ENCODE peak calls at places on chromosomes 12 and 14, in seven cellular contexts. S is RWPE1, M is IMR-90, K is uterus, U is adrenal gland, Y is GM10248, Z is cardiac fibroblast. O is an unnamed sample.

GRCh38 chr12:94262228-94263010 is 114.0 kb downstream of the PLXNC1 start:
- DNase-seq in S (peak; percentile 76), M (peak; percentile 96), K (peak; percentile 91), U (peak; percentile 94), Y (peak; percentile 76), Z (peak; percentile 93), O (no peak)

GRCh38 chr12:12333980-12334709 is 15.9 kb downstream of the MANSC1 start:
- DNase-seq in S (no peak), M (peak; percentile 46), K (peak; percentile 56), U (peak; percentile 40), Y (peak; percentile 80), Z (peak; percentile 57), O (peak; percentile 63)

GRCh38 chr12:24083787-24084186 is 134.3 kb upstream of the SOX5 start:
- DNase-seq in S (no peak), M (no peak), K (no peak), U (no peak), Y (no peak), Z (no peak), O (no peak)

GRCh38 chr14:99164712-99165111 is 107.3 kb downstream of the BCL11B start:
- DNase-seq in S (no peak), M (no peak), K (no peak), U (no peak), Y (no peak), Z (no peak), O (no peak)

GRCh38 chr14:29463727-29464370 is 463.8 kb downstream of the PRKD1 start:
- DNase-seq in S (peak; percentile 5), M (no peak), K (no peak), U (no peak), Y (no peak), Z (peak; percentile 57), O (no peak)

GRCh38 chr12:27865421-27865820 is 85.4 kb upstream of the MANSC4 start:
- DNase-seq in S (no peak), M (peak; percentile 52), K (no peak), U (no peak), Y (no peak), Z (peak; percentile 93), O (no peak)

GRCh38 chr12:65725376-65725775 is 98.9 kb upstream of the HMGA2 start:
- DNase-seq in S (peak; percentile 16), M (peak; percentile 46), K (no peak), U (no peak), Y (no peak), Z (peak; percentile 45), O (no peak)

GRCh38 chr12:96208346-96208745 is 14.2 kb downstream of the ELK3 start:
- DNase-seq in S (peak; percentile 64), M (peak; percentile 86), K (no peak), U (no peak), Y (no peak), Z (peak; percentile 85), O (no peak)

GRCh38 chr12:65740506-65740872 is 83.8 kb upstream of the HMGA2 start:
- DNase-seq in S (no peak), M (no peak), K (no peak), U (no peak), Y (no peak), Z (no peak), O (no peak)

GRCh38 chr14:55104051-55104954 is 24.7 kb upstream of the LGALS3 start:
- DNase-seq in S (no peak), M (no peak), K (no peak), U (no peak), Y (no peak), Z (no peak), O (no peak)

GRCh38 chr14:104601786-104602185 is 2.8 kb downstream of the TMEM179 start:
- DNase-seq in S (no peak), M (peak; percentile 2), K (no peak), U (no peak), Y (no peak), Z (no peak), O (no peak)

GRCh38 chr12:54398995-54399793 is 14.7 kb upstream of the ZNF385A start:
- DNase-seq in S (peak; percentile 91), M (peak; percentile 78), K (peak; percentile 89), U (peak; percentile 81), Y (peak; percentile 84), Z (peak; percentile 88), O (peak; percentile 98)

GRCh38 chr12:56338643-56339422 is at the start of gene IL23A:
- DNase-seq in S (peak; percentile 65), M (peak; percentile 59), K (no peak), U (no peak), Y (peak; percentile 70), Z (peak; percentile 61), O (no peak)

GRCh38 chr12:68446896-68447806 is 115.0 kb upstream of the MDM1 start:
- DNase-seq in S (no peak), M (no peak), K (no peak), U (no peak), Y (no peak), Z (peak; percentile 34), O (no peak)

GRCh38 chr12:7693793-7694192 is 1.8 kb downstream of the GDF3 start:
- DNase-seq in S (no peak), M (no peak), K (no peak), U (no peak), Y (no peak), Z (no peak), O (no peak)

GRCh38 chr12:78396538-78396937 is 468.0 kb upstream of the SYT1 start:
- DNase-seq in S (no peak), M (no peak), K (no peak), U (no peak), Y (no peak), Z (no peak), O (no peak)

GRCh38 chr12:78387721-78388120 is 476.9 kb upstream of the SYT1 start:
- DNase-seq in S (no peak), M (no peak), K (no peak), U (no peak), Y (no peak), Z (no peak), O (no peak)

GRCh38 chr12:78388461-78388860 is 476.1 kb upstream of the SYT1 start:
- DNase-seq in S (no peak), M (no peak), K (no peak), U (no peak), Y (no peak), Z (no peak), O (no peak)

GRCh38 chr12:78390920-78391319 is 473.7 kb upstream of the SYT1 start:
- DNase-seq in S (no peak), M (no peak), K (no peak), U (no peak), Y (no peak), Z (no peak), O (no peak)

DNA sequence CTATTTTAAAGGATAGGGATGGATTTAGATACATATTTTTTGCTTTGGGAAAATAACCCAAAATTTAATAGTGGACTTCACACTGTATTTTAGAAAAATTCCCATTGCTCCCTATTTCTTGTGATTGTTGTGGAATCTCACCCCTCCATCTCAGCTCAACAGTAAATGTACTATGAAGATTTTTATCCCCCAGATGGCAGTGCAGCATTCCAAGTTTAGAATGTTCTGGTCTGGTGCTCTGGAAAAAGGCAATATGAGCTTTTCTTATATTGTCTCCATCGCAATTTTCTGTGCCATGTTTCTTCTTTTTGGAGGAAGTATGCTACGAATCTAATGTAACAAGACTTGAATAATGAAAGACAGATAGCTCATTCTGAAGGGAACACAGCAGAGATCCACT is 471.7 kb upstream of the SYT1 start:
- DNase-seq in S (no peak), M (peak; percentile 30), K (no peak), U (no peak), Y (no peak), Z (peak; percentile 61), O (no peak)
- TF ChIP-seq CTCF in S (no peak), M (peak; percentile 40), K (peak; percentile 31), U (no peak), Y (no peak), Z (peak; percentile 19), O (peak; percentile 48)

GRCh38 chr14:22370084-22370847 is 218.8 kb downstream of the DAD1 start:
- DNase-seq in S (peak; percentile 66), M (no peak), K (no peak), U (peak; percentile 82), Y (no peak), Z (peak; percentile 39), O (no peak)

GRCh38 chr14:22378181-22378580 is 210.8 kb downstream of the DAD1 start:
- DNase-seq in S (no peak), M (no peak), K (no peak), U (no peak), Y (no peak), Z (no peak), O (no peak)

GRCh38 chr14:22380511-22381455 is 208.2 kb downstream of the DAD1 start:
- DNase-seq in S (no peak), M (peak; percentile 65), K (no peak), U (no peak), Y (no peak), Z (peak; percentile 68), O (no peak)

GRCh38 chr14:22379727-22380126 is 209.3 kb downstream of the DAD1 start:
- DNase-seq in S (no peak), M (peak; percentile 56), K (no peak), U (no peak), Y (no peak), Z (peak; percentile 40), O (no peak)

GRCh38 chr14:22375321-22375930 is 213.6 kb downstream of the DAD1 start:
- DNase-seq in S (peak; percentile 48), M (peak; percentile 68), K (no peak), U (no peak), Y (peak; percentile 24), Z (peak; percentile 80), O (peak; percentile 21)
- TF ChIP-seq CTCF in S (peak; percentile 59), M (peak; percentile 79), K (peak; percentile 39), U (peak; percentile 65), Y (peak; percentile 60), Z (peak; percentile 58), O (peak; percentile 82)

GRCh38 chr14:23930742-23931141 is 22.8 kb upstream of the DHRS4 start:
- DNase-seq in S (no peak), M (peak; percentile 11), K (peak; percentile 65), U (no peak), Y (no peak), Z (peak; percentile 66), O (no peak)

GRCh38 chr14:23929131-23929530 is 24.4 kb upstream of the DHRS4 start:
- DNase-seq in S (no peak), M (no peak), K (no peak), U (no peak), Y (no peak), Z (no peak), O (no peak)

GRCh38 chr14:23931705-23932314 is 21.8 kb upstream of the DHRS4 start:
- DNase-seq in S (no peak), M (no peak), K (no peak), U (no peak), Y (no peak), Z (no peak), O (no peak)

GRCh38 chr14:23932639-23933038 is 20.9 kb upstream of the DHRS4 start:
- DNase-seq in S (no peak), M (no peak), K (no peak), U (no peak), Y (no peak), Z (no peak), O (no peak)

GRCh38 chr14:23929822-23930294 is 23.7 kb upstream of the DHRS4 start:
- DNase-seq in S (peak; percentile 80), M (peak; percentile 69), K (peak; percentile 72), U (peak; percentile 79), Y (peak; percentile 81), Z (peak; percentile 74), O (peak; percentile 92)
- TF ChIP-seq CTCF in S (peak; percentile 87), M (peak; percentile 78), K (peak; percentile 68), U (peak; percentile 91), Y (peak; percentile 81), Z (peak; percentile 98), O (peak; percentile 87)

DNA sequence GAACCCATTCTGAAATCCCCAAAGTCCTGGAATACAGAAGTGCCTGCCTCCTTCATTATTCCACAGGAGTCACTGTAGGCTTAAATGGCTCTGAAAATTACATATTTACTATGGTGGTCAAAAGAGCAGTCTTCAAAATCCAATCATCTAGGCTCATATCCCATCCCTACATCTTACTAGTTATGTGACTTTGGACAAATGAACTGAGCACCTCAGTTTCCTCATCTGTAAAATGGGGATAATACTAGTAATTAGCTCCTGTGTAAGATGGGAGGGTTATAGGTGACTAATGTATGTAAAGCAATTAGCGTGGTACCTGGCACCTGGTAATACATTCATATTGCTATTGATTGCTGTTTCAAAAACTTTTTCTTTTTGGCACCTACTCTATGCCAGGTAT is 243.6 kb downstream of the CHST11 start:
- DNase-seq in S (no peak), M (no peak), K (no peak), U (no peak), Y (no peak), Z (no peak), O (no peak)
- TF ChIP-seq CTCF in S (no peak), M (no peak), K (no peak), U (no peak), Y (no peak), Z (no peak), O (no peak)

O was measured in neural crest cell.